ENCODE peak calls at places on chromosomes 3 and 15, in five cellular contexts. D is HFF-Myc, W is K562, N is lower lobe of right lung, I is cardiac muscle cell. O is an unnamed sample.

GRCh38 chr15:89243691-89244511 is at the start of gene FANCI:
- DNase-seq in D (peak; percentile 72), W (peak; percentile 96), N (peak; percentile 98), I (peak; percentile 96), O (peak; percentile 99)

GRCh38 chr3:17742092-17742836 is at the start of gene TBC1D5:
- DNase-seq in D (peak; percentile 88), W (peak; percentile 84), N (peak; percentile 98), I (peak; percentile 98), O (peak; percentile 99)

GRCh38 chr3:133023301-133023830 is 14.8 kb upstream of the TMEM108 start:
- DNase-seq in D (no peak), W (no peak), N (no peak), I (no peak), O (no peak)

GRCh38 chr3:62600033-62600432 is 226.7 kb upstream of the FEZF2 start:
- DNase-seq in D (no peak), W (no peak), N (no peak), I (no peak), O (no peak)

GRCh38 chr3:155970406-155970805 is 100.0 kb downstream of the GMPS start:
- DNase-seq in D (no peak), W (no peak), N (no peak), I (no peak), O (no peak)

GRCh38 chr3:36075491-36075890 is 304.8 kb upstream of the STAC start:
- DNase-seq in D (no peak), W (no peak), N (no peak), I (no peak), O (no peak)

GRCh38 chr3:67601919-67602608 is 52.3 kb downstream of the SUCLG2 start:
- DNase-seq in D (no peak), W (no peak), N (no peak), I (no peak), O (no peak)

GRCh38 chr3:123027292-123028232 is at the start of gene SEMA5B:
- DNase-seq in D (no peak), W (peak; percentile 30), N (peak; percentile 46), I (peak; percentile 78), O (peak; percentile 70)

GRCh38 chr3:58016710-58017109 is 8.5 kb downstream of the FLNB start:
- DNase-seq in D (no peak), W (no peak), N (no peak), I (no peak), O (no peak)

GRCh38 chr15:64315136-64315661 is 40.8 kb downstream of the CSNK1G1 start:
- DNase-seq in D (no peak), W (no peak), N (no peak), I (no peak), O (no peak)

GRCh38 chr3:113212155-113212844 is 943 bp downstream of the BOC start:
- DNase-seq in D (no peak), W (no peak), N (no peak), I (peak; percentile 48), O (no peak)

GRCh38 chr15:70433583-70434288 is 329.6 kb downstream of the UACA start:
- DNase-seq in D (no peak), W (no peak), N (no peak), I (no peak), O (peak; percentile 12)

GRCh38 chr3:88876724-88877123 is 230.7 kb upstream of the EPHA3 start:
- DNase-seq in D (no peak), W (no peak), N (no peak), I (no peak), O (no peak)

GRCh38 chr3:184666422-184666821 is 45.4 kb downstream of the MAGEF1 start:
- DNase-seq in D (no peak), W (no peak), N (no peak), I (no peak), O (no peak)

GRCh38 chr3:140834266-140835037 is 107.2 kb upstream of the SLC25A36 start:
- DNase-seq in D (peak; percentile 16), W (no peak), N (no peak), I (no peak), O (no peak)

GRCh38 chr15:74122403-74123130 is 7.8 kb upstream of the ISLR2 start:
- DNase-seq in D (no peak), W (no peak), N (no peak), I (no peak), O (no peak)

GRCh38 chr3:52121459-52121795 is 32.8 kb downstream of the POC1A start:
- DNase-seq in D (no peak), W (no peak), N (peak; percentile 62), I (no peak), O (no peak)

GRCh38 chr3:42042747-42043115 is 48.4 kb upstream of the TRAK1 start:
- DNase-seq in D (no peak), W (no peak), N (no peak), I (no peak), O (no peak)

GRCh38 chr3:93961489-93961888 is 12.2 kb downstream of the PROS1 start:
- DNase-seq in D (no peak), W (no peak), N (no peak), I (no peak), O (no peak)

GRCh38 chr15:68553994-68554715 is 24.6 kb upstream of the CORO2B start:
- DNase-seq in D (peak; percentile 36), W (peak; percentile 66), N (no peak), I (peak; percentile 89), O (no peak)

GRCh38 chr3:47380026-47380600 is 708 bp upstream of the PTPN23 start:
- DNase-seq in D (no peak), W (no peak), N (no peak), I (no peak), O (no peak)

GRCh38 chr3:95705786-95706418 is 1108.5 kb upstream of the EPHA6 start:
- DNase-seq in D (no peak), W (no peak), N (peak; percentile 29), I (no peak), O (no peak)

GRCh38 chr3:39050020-39050419 is 1.7 kb downstream of the SCN11A start:
- DNase-seq in D (no peak), W (no peak), N (no peak), I (no peak), O (no peak)

GRCh38 chr3:143648218-143648617 is 200.1 kb downstream of the SLC9A9 start:
- DNase-seq in D (no peak), W (no peak), N (no peak), I (no peak), O (no peak)

GRCh38 chr3:143640774-143641173 is 207.5 kb downstream of the SLC9A9 start:
- DNase-seq in D (no peak), W (no peak), N (no peak), I (no peak), O (no peak)

GRCh38 chr3:143643905-143644304 is 204.4 kb downstream of the SLC9A9 start:
- DNase-seq in D (no peak), W (no peak), N (no peak), I (no peak), O (no peak)

GRCh38 chr3:143648708-143649107 is 199.6 kb downstream of the SLC9A9 start:
- DNase-seq in D (no peak), W (peak; percentile 15), N (no peak), I (peak; percentile 3), O (no peak)

GRCh38 chr3:143644370-143645089 is 203.7 kb downstream of the SLC9A9 start:
- DNase-seq in D (peak; percentile 51), W (peak; percentile 49), N (peak; percentile 56), I (peak; percentile 83), O (no peak)
- TF ChIP-seq CTCF in D (peak; percentile 55), W (peak; percentile 42), N (peak; percentile 67), I (peak; percentile 66), O (peak; percentile 63)

DNA sequence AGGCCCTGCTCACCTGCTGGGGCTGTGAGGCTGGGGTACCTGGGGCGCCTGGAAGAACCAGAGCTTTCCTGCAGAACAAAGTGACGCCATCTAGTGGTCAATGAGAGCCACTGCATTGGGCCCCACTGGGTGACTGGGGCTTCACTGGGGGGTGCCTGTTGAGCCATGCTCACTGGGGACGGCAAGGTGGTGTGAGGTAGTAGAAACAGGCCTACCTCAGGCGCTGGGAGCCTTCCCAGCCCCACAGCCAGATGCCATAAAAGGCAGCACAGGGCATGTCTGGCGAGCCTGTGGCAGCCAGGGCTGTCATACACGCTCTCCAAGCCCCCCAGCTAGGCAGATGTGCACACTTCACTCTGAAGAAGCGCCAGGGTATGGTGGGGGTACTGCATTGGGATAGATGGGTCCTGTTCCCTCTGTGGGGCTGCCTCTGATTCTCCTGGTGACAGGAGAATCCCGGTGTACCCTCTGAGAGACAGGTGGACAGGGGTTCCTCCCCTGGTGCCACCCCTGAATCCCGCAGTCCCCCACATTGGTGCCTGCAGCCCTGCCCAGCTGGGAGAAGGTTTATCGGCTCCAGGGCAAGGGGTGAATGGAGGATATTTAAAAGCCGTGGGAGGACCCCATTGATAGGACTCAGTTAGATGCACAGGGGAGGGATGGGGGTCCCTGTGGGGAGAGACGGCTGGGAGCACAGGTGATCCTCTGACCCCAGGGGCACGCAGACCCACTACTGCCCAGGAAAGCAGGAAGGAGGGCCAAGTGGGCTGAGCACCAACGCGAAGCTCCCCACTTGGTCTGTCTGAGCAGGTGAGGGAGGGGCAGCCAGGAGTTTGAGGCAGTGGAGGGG is 178.8 kb downstream of the NSMCE3 start:
- DNase-seq in D (no peak), W (peak; percentile 71), N (no peak), I (peak; percentile 42), O (no peak)
- TF ChIP-seq CTCF in D (peak; percentile 81), W (peak; percentile 85), N (peak; percentile 63), I (peak; percentile 93), O (peak; percentile 63)

GRCh38 chr3:43155464-43156121 is 49.7 kb upstream of the POMGNT2 start:
- DNase-seq in D (peak; percentile 42), W (peak; percentile 51), N (no peak), I (peak; percentile 76), O (no peak)

GRCh38 chr3:43156812-43157455 is 51.1 kb upstream of the POMGNT2 start:
- DNase-seq in D (no peak), W (no peak), N (no peak), I (no peak), O (no peak)

GRCh38 chr3:43155016-43155415 is 49.1 kb upstream of the POMGNT2 start:
- DNase-seq in D (no peak), W (no peak), N (no peak), I (no peak), O (no peak)

GRCh38 chr3:43152649-43153048 is 46.8 kb upstream of the POMGNT2 start:
- DNase-seq in D (no peak), W (no peak), N (no peak), I (peak; percentile 13), O (no peak)

GRCh38 chr3:43153189-43154083 is 47.6 kb upstream of the POMGNT2 start:
- DNase-seq in D (no peak), W (no peak), N (no peak), I (no peak), O (peak; percentile 63)
- TF ChIP-seq CTCF in D (no peak), W (no peak), N (no peak), I (peak; percentile 24), O (no peak)

DNA sequence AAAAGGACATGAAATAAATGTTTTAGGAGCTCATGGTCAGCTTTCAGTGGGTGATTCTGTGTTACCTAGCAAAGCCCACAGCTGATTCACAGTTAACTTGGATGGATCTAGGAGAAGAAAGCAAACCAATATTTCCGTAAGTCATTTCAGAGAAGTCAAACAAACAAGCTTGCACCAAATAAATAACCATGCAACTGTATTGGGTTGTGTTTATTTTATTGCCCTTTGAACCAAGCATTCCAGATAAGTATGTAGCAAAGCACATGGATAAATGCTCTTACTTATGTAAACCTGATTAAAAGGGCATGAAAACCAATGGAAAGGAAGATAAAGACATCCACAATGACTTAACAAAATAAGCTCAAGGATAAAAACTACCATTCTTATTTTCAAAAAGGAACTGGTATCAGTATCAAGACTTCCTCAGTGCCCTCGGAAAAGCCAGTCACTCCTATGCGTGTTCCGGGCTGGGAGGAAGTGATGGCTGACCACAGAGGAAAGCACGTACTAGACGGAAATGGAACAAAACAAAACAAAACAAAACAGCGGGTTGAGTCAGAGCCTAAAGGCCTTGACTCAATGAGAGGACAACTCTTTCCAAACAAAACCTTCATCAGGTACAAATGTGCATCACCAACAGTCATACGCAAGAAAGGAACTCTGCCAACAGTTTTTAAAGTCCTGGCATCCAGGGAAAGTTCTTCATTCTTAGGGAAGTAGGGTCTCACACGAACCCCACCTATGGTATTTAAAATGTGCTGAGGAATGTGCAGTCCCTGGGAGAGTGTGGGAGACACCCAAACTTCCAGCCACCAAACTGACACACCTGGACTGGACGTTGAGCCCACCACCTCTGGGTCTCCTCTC is 103.3 kb downstream of the SNRK start:
- DNase-seq in D (no peak), W (peak; percentile 45), N (peak; percentile 61), I (no peak), O (no peak)
- TF ChIP-seq CTCF in D (no peak), W (no peak), N (no peak), I (no peak), O (no peak)

O was measured in upper lobe of right lung.